ENCODE peak calls at places on chromosome 12, in nine cellular contexts. D is cardiac fibroblast, W is hepatocyte, O is astrocyte of the spinal cord, Z is right cardiac atrium, Q is tibial nerve, T is uterus, I is lung, P is small intestine. J is an unnamed sample.
A peak's percentile ranks its signal among the peaks of the same experiment; 100 is the strongest.

GRCh38 chr12:24756479-24757024 is 192.3 kb downstream of the BCAT1 start:
- DNase-seq in D (no peak), W (no peak), O (no peak), Z (no peak), Q (no peak), T (no peak), I (no peak), P (no peak), J (no peak)

GRCh38 chr12:47819902-47820630 is at the start of gene HDAC7:
- DNase-seq in D (peak; percentile 90), W (peak; percentile 91), O (peak; percentile 91), Z (peak; percentile 96), Q (peak; percentile 77), T (peak; percentile 92), I (peak; percentile 85), P (peak; percentile 59), J (peak; percentile 60)

GRCh38 chr12:4147051-4147481 is 126.5 kb upstream of the CCND2 start:
- DNase-seq in D (no peak), W (no peak), O (no peak), Z (no peak), Q (no peak), T (no peak), I (no peak), P (no peak), J (no peak)

GRCh38 chr12:3144495-3144894 is 67.3 kb downstream of the TSPAN9 start:
- DNase-seq in D (no peak), W (no peak), O (no peak), Z (no peak), Q (no peak), T (no peak), I (no peak), P (no peak), J (no peak)

GRCh38 chr12:66813137-66813867 is 134.4 kb upstream of the GRIP1 start:
- DNase-seq in D (no peak), W (no peak), O (no peak), Z (no peak), Q (no peak), T (no peak), I (no peak), P (no peak), J (no peak)

GRCh38 chr12:24197517-24197916 is 248.0 kb upstream of the SOX5 start:
- DNase-seq in D (no peak), W (no peak), O (no peak), Z (no peak), Q (no peak), T (no peak), I (no peak), P (no peak), J (no peak)

GRCh38 chr12:2998789-2999264 is 39.6 kb downstream of the TEAD4 start:
- DNase-seq in D (peak; percentile 84), W (no peak), O (peak; percentile 90), Z (peak; percentile 79), Q (no peak), T (peak; percentile 93), I (no peak), P (no peak), J (peak; percentile 75)

GRCh38 chr12:20011200-20011599 is 357.1 kb upstream of the PDE3A start:
- DNase-seq in D (no peak), W (no peak), O (peak; percentile 37), Z (no peak), Q (no peak), T (peak; percentile 44), I (peak; percentile 61), P (peak; percentile 75), J (no peak)

GRCh38 chr12:50764861-50765324 is 992 bp downstream of the ATF1 start:
- DNase-seq in D (peak; percentile 65), W (peak; percentile 58), O (peak; percentile 50), Z (no peak), Q (no peak), T (peak; percentile 26), I (peak; percentile 39), P (peak; percentile 39), J (no peak)

GRCh38 chr12:65597527-65597926 is 226.8 kb upstream of the HMGA2 start:
- DNase-seq in D (peak; percentile 20), W (no peak), O (no peak), Z (no peak), Q (no peak), T (no peak), I (no peak), P (no peak), J (no peak)
- H3K4me3 ChIP-seq in D (no peak overlapping the region), W (no peak overlapping the region), O (no peak overlapping the region), Z (no peak overlapping the region), Q (no peak overlapping the region), T (no peak overlapping the region), I (no peak overlapping the region), P (no peak overlapping the region), J (no peak overlapping the region)

GRCh38 chr12:104576980-104577925 is 120.5 kb downstream of the CHST11 start:
- DNase-seq in D (peak; percentile 46), W (no peak), O (peak; percentile 87), Z (no peak), Q (no peak), T (no peak), I (no peak), P (no peak), J (peak; percentile 30)
- H3K4me3 ChIP-seq in D (no peak overlapping the region), W (no peak overlapping the region), O (no peak overlapping the region), Z (no peak overlapping the region), Q (no peak overlapping the region), T (no peak overlapping the region), I (no peak overlapping the region), P (no peak overlapping the region), J (no peak overlapping the region)

GRCh38 chr12:128819293-128820144 is 4.2 kb downstream of the SLC15A4 start:
- DNase-seq in D (no peak), W (no peak), O (no peak), Z (peak; percentile 18), Q (no peak), T (no peak), I (no peak), P (no peak), J (no peak)
- H3K4me3 ChIP-seq in D (no peak overlapping the region), W (no peak overlapping the region), O (no peak overlapping the region), Z (no peak overlapping the region), Q (no peak overlapping the region), T (no peak overlapping the region), I (no peak overlapping the region), P (no peak overlapping the region), J (no peak overlapping the region)

DNA sequence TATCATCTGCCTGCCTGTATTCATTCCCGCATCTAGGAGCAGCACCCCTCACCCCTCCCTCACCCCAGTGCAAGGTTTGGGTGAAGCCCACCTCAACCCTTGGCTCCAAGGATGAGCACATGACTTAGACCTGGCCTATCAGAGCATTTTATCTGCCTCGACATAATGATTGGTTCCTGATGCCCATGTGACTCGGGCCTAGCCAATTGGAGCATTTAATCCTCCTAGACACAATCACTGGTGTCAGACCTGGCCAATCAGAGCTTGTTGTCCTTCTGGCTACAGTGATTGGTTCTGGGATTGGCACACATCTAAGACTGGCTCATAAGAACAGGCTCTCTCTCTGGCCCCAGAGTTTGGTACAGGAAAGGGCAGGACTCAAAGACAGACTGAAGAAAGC is 73.0 kb upstream of the MYL2 start:
- DNase-seq in D (peak; percentile 3), W (no peak), O (no peak), Z (no peak), Q (no peak), T (no peak), I (no peak), P (no peak), J (no peak)
- H3K4me3 ChIP-seq in D (no peak overlapping the region), W (no peak overlapping the region), O (no peak overlapping the region), Z (no peak overlapping the region), Q (no peak overlapping the region), T (no peak overlapping the region), I (no peak overlapping the region), P (no peak overlapping the region), J (no peak overlapping the region)

GRCh38 chr12:68467514-68467913 is 135.4 kb upstream of the MDM1 start:
- DNase-seq in D (no peak), W (no peak), O (no peak), Z (no peak), Q (no peak), T (no peak), I (no peak), P (no peak), J (no peak)

GRCh38 chr12:68468036-68468435 is 135.9 kb upstream of the MDM1 start:
- DNase-seq in D (no peak), W (no peak), O (no peak), Z (no peak), Q (no peak), T (no peak), I (no peak), P (no peak), J (no peak)

GRCh38 chr12:68461645-68462044 is 129.5 kb upstream of the MDM1 start:
- DNase-seq in D (no peak), W (no peak), O (no peak), Z (no peak), Q (no peak), T (no peak), I (no peak), P (no peak), J (no peak)

GRCh38 chr12:68460236-68460635 is 128.1 kb upstream of the MDM1 start:
- DNase-seq in D (no peak), W (no peak), O (no peak), Z (no peak), Q (no peak), T (no peak), I (no peak), P (no peak), J (no peak)

DNA sequence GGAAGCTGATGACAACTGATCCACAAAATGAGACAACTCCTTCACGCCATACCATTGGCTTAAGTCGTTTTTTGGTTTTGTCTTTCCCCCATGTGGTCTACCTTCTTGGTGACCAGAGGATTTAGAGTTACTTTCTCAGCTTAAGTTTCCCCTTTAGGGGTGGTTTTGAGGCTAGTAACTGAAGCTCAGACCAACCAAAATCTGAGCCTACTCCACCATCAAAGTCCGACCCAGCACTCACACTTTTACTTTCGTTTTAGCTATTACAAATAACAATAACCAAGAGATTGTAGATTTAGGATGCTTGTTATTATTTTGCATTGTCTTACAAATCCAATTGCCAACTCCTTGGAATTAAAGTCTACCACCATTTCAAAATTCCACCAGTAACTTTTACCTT is 130.6 kb upstream of the MDM1 start:
- DNase-seq in D (no peak), W (no peak), O (no peak), Z (no peak), Q (no peak), T (no peak), I (no peak), P (peak; percentile 11), J (no peak)
- H3K4me3 ChIP-seq in D (no peak overlapping the region), W (no peak overlapping the region), O (no peak overlapping the region), Z (no peak overlapping the region), Q (no peak overlapping the region), T (no peak overlapping the region), I (no peak overlapping the region), P (peak overlapping the region; percentile 28), J (no peak overlapping the region)

DNA sequence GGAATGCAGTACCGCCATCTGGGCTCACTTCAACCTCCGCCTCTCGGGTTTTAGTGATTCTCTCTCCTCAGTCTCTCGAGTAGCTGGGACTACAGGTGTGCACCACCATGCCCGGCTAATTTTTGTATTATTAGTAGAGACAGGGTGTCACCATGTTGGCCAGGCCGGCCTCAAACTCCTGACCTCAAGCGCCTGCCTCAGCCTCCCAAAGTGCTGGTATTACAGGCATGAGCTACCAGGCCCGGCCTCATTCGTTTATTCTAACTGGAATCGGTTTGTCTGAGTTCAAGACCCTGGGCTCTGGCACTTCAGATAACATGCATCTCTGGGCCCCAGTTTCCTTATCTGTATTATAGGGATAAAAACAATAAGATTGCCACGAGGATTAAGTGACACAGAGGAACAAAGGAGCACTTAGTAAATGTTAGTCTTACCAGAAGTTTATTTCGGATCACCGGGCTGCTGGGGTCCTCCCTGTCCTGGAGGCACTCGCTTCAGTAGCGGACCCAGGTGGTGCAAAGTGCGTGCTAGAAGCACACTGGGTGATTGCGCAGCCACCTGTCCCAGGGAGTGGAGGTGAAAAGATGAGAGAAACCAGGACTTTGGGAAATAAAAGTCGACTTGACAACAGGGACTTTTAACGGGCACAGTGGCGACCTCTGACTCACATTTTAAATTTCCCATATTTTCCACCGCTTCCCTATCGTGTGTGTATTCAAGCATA is 37.5 kb downstream of the ACACB start:
- DNase-seq in D (no peak), W (peak; percentile 46), O (no peak), Z (no peak), Q (no peak), T (peak; percentile 44), I (no peak), P (peak; percentile 33), J (no peak)
- H3K4me3 ChIP-seq in D (peak overlapping the region; percentile 48), W (peak overlapping the region; percentile 73), O (peak overlapping the region; percentile 53), Z (peak overlapping the region; percentile 79), Q (peak overlapping the region; percentile 49), T (peak overlapping the region; percentile 75), I (no peak overlapping the region), P (peak overlapping the region; percentile 43), J (peak overlapping the region; percentile 64)

J was measured in skeletal muscle cell.